ENCODE peak calls at places on chromosomes 2 and 18, in four cellular contexts. V is NCI-H1436; J is activated T-cell treated with anti-CD3 and anti-CD28 coated beads, Interleukin-2, amount 50 U/mL, for 48 hours; A is pons. N is an unnamed sample.
A peak's percentile ranks its signal among the peaks of the same experiment; 100 is the strongest.

GRCh38 chr2:45444991-45445390 is 166.1 kb downstream of the SRBD1 start:
- DNase-seq in V (no peak), J (no peak), A (no peak), N (no peak)

GRCh38 chr2:20645301-20645701 is 5.6 kb downstream of the HS1BP3 start:
- DNase-seq in V (no peak), J (no peak), A (no peak), N (no peak)

GRCh38 chr2:8119782-8120551 is 561.9 kb upstream of the ID2 start:
- DNase-seq in V (no peak), J (peak; percentile 49), A (peak; percentile 40), N (no peak)

GRCh38 chr2:240195316-240195861 is 54.9 kb upstream of the OTOS start:
- DNase-seq in V (no peak), J (no peak), A (no peak), N (no peak)

GRCh38 chr18:37476182-37476581 is 89.4 kb downstream of the CELF4 start:
- DNase-seq in V (peak; percentile 25), J (peak; percentile 39), A (peak; percentile 21), N (no peak)

GRCh38 chr2:174596994-174597346 is 634 bp downstream of the WIPF1 start:
- DNase-seq in V (no peak), J (no peak), A (no peak), N (no peak)

GRCh38 chr2:205914736-205915510 is 171.1 kb downstream of the INO80D start:
- DNase-seq in V (no peak), J (no peak), A (no peak), N (no peak)

GRCh38 chr2:10305715-10306114 is 3.0 kb downstream of the HPCAL1 start:
- DNase-seq in V (no peak), J (peak; percentile 67), A (no peak), N (peak; percentile 76)

GRCh38 chr2:220334210-220334609 is 706.8 kb downstream of the SLC4A3 start:
- DNase-seq in V (no peak), J (no peak), A (no peak), N (no peak)

GRCh38 chr18:41992066-41992465 is 37.0 kb downstream of the PIK3C3 start:
- DNase-seq in V (no peak), J (no peak), A (no peak), N (no peak)

GRCh38 chr2:216717491-216717901 is 22.1 kb upstream of the IGFBP5 start:
- DNase-seq in V (no peak), J (no peak), A (no peak), N (no peak)

GRCh38 chr18:80046961-80047541 is 12.8 kb downstream of the RBFA start:
- DNase-seq in V (no peak), J (no peak), A (no peak), N (peak; percentile 87)

GRCh38 chr18:76373297-76373696 is 121.7 kb downstream of the ZNF516 start:
- DNase-seq in V (no peak), J (no peak), A (no peak), N (no peak)

GRCh38 chr2:12050381-12050780 is 303.9 kb downstream of the LPIN1 start:
- DNase-seq in V (no peak), J (no peak), A (no peak), N (no peak)

GRCh38 chr2:10963155-10963554 is 51.4 kb downstream of the KCNF1 start:
- DNase-seq in V (no peak), J (no peak), A (peak; percentile 54), N (no peak)

GRCh38 chr18:48915621-48916425 is 34.9 kb downstream of the SMAD7 start:
- DNase-seq in V (no peak), J (no peak), A (no peak), N (no peak)